ENCODE peak calls at places on chromosomes 6 and 20, in six cellular contexts. One of them, this sample, is unnamed. For H3K27me3, the result is how much of the 10 kb centered on the place peaks cover.

GRCh38 chr20:9390441-9390840 is 123.9 kb upstream of the LAMP5 start:
- DNase-seq in breast epithelium: no peak
- DNase-seq in astrocyte: no peak
- DNase-seq in A673: no peak
- DNase-seq in CD8-positive, alpha-beta T cell: no peak
- DNase-seq in lung: no peak
- DNase-seq in this sample: no peak

GRCh38 chr20:63275825-63276224 is 3.2 kb downstream of the ARFGAP1 start:
- DNase-seq in breast epithelium: no peak
- DNase-seq in astrocyte: no peak
- DNase-seq in A673: no peak
- DNase-seq in CD8-positive, alpha-beta T cell: no peak
- DNase-seq in lung: no peak
- DNase-seq in this sample: no peak

GRCh38 chr6:106417572-106418147 is 57.1 kb downstream of the CRYBG1 start:
- DNase-seq in breast epithelium: no peak
- DNase-seq in astrocyte: no peak
- DNase-seq in A673: no peak
- DNase-seq in CD8-positive, alpha-beta T cell: no peak
- DNase-seq in lung: no peak
- DNase-seq in this sample: no peak

GRCh38 chr6:13278184-13278583 is 50.2 kb downstream of the TBC1D7 start:
- DNase-seq in breast epithelium: no peak
- DNase-seq in astrocyte: no peak
- DNase-seq in A673: no peak
- DNase-seq in CD8-positive, alpha-beta T cell: no peak
- DNase-seq in lung: no peak
- DNase-seq in this sample: no peak

GRCh38 chr20:42907730-42908129 is 282.0 kb downstream of the PTPRT start:
- DNase-seq in breast epithelium: no peak
- DNase-seq in astrocyte: no peak
- DNase-seq in A673: no peak
- DNase-seq in CD8-positive, alpha-beta T cell: no peak
- DNase-seq in lung: no peak
- DNase-seq in this sample: no peak

GRCh38 chr6:78324213-78324612 is 543.1 kb upstream of the IRAK1BP1 start:
- DNase-seq in breast epithelium: no peak
- DNase-seq in astrocyte: peak
- DNase-seq in A673: no peak
- DNase-seq in CD8-positive, alpha-beta T cell: no peak
- DNase-seq in lung: no peak
- DNase-seq in this sample: no peak

GRCh38 chr20:2707353-2708072 is 14.9 kb downstream of the EBF4 start:
- DNase-seq in breast epithelium: no peak
- DNase-seq in astrocyte: no peak
- DNase-seq in A673: no peak
- DNase-seq in CD8-positive, alpha-beta T cell: no peak
- DNase-seq in lung: peak
- DNase-seq in this sample: no peak

GRCh38 chr6:89045585-89045984 is 35.0 kb upstream of the PNRC1 start:
- DNase-seq in breast epithelium: no peak
- DNase-seq in astrocyte: no peak
- DNase-seq in A673: no peak
- DNase-seq in CD8-positive, alpha-beta T cell: no peak
- DNase-seq in lung: no peak
- DNase-seq in this sample: peak

GRCh38 chr20:58839474-58839874 is 11.2 kb downstream of the GNAS-AS1 start:
- DNase-seq in breast epithelium: no peak
- DNase-seq in astrocyte: no peak
- DNase-seq in A673: peak
- DNase-seq in CD8-positive, alpha-beta T cell: peak
- DNase-seq in lung: no peak
- DNase-seq in this sample: peak

GRCh38 chr6:105676837-105677236 is 274.0 kb upstream of the PREP start:
- DNase-seq in breast epithelium: no peak
- DNase-seq in astrocyte: peak
- DNase-seq in A673: no peak
- DNase-seq in CD8-positive, alpha-beta T cell: no peak
- DNase-seq in lung: no peak
- DNase-seq in this sample: no peak

GRCh38 chr20:37469531-37469930 is 51.5 kb upstream of the NNAT start:
- DNase-seq in breast epithelium: no peak
- DNase-seq in astrocyte: no peak
- DNase-seq in A673: no peak
- DNase-seq in CD8-positive, alpha-beta T cell: no peak
- DNase-seq in lung: no peak
- DNase-seq in this sample: no peak

GRCh38 chr6:78505178-78505577 is 362.2 kb upstream of the IRAK1BP1 start:
- DNase-seq in breast epithelium: no peak
- DNase-seq in astrocyte: no peak
- DNase-seq in A673: no peak
- DNase-seq in CD8-positive, alpha-beta T cell: no peak
- DNase-seq in lung: no peak
- DNase-seq in this sample: no peak

GRCh38 chr20:6566821-6567220 is 200.7 kb upstream of the BMP2 start:
- DNase-seq in breast epithelium: no peak
- DNase-seq in astrocyte: peak
- DNase-seq in A673: no peak
- DNase-seq in CD8-positive, alpha-beta T cell: no peak
- DNase-seq in lung: no peak
- DNase-seq in this sample: peak

GRCh38 chr20:63678071-63678470 is 18.4 kb upstream of the TNFRSF6B start:
- DNase-seq in breast epithelium: no peak
- DNase-seq in astrocyte: no peak
- DNase-seq in A673: no peak
- DNase-seq in CD8-positive, alpha-beta T cell: no peak
- DNase-seq in lung: no peak
- DNase-seq in this sample: no peak

GRCh38 chr6:29466241-29466640 is 9.3 kb downstream of the OR2H1 start:
- DNase-seq in breast epithelium: no peak
- DNase-seq in astrocyte: no peak
- DNase-seq in A673: no peak
- DNase-seq in CD8-positive, alpha-beta T cell: no peak
- DNase-seq in lung: no peak
- DNase-seq in this sample: peak

GRCh38 chr20:1324598-1325172 is 4.3 kb downstream of the SDCBP2 start:
- DNase-seq in breast epithelium: no peak
- DNase-seq in astrocyte: peak
- DNase-seq in A673: no peak
- DNase-seq in CD8-positive, alpha-beta T cell: peak
- DNase-seq in lung: no peak
- DNase-seq in this sample: peak

GRCh38 chr6:147216915-147217314 is 12.7 kb downstream of the STXBP5 start:
- DNase-seq in breast epithelium: no peak
- DNase-seq in astrocyte: no peak
- DNase-seq in A673: no peak
- DNase-seq in CD8-positive, alpha-beta T cell: no peak
- DNase-seq in lung: no peak
- DNase-seq in this sample: no peak

GRCh38 chr20:62382306-62383198 is 4.4 kb upstream of the RPS21 start:
- DNase-seq in breast epithelium: peak
- DNase-seq in astrocyte: peak
- DNase-seq in A673: peak
- DNase-seq in CD8-positive, alpha-beta T cell: peak
- DNase-seq in lung: peak
- DNase-seq in this sample: peak

GRCh38 chr20:33005132-33005566 is 916 bp upstream of the SUN5 start:
- DNase-seq in breast epithelium: no peak
- DNase-seq in astrocyte: no peak
- DNase-seq in A673: peak
- DNase-seq in CD8-positive, alpha-beta T cell: peak
- DNase-seq in lung: no peak
- DNase-seq in this sample: peak

GRCh38 chr6:26043389-26044139 is 43.7 kb upstream of the HFE start:
- DNase-seq in breast epithelium: peak
- DNase-seq in astrocyte: peak
- DNase-seq in A673: peak
- DNase-seq in CD8-positive, alpha-beta T cell: peak
- DNase-seq in lung: peak
- DNase-seq in this sample: peak

GRCh38 chr6:72826744-72827438 is 205.0 kb downstream of the KCNQ5 start:
- DNase-seq in breast epithelium: no peak
- DNase-seq in astrocyte: peak
- DNase-seq in A673: no peak
- DNase-seq in CD8-positive, alpha-beta T cell: no peak
- DNase-seq in lung: no peak
- DNase-seq in this sample: peak

GRCh38 chr6:134061440-134061839 is 9.0 kb upstream of the SLC2A12 start:
- DNase-seq in breast epithelium: no peak
- DNase-seq in astrocyte: no peak
- DNase-seq in A673: no peak
- DNase-seq in CD8-positive, alpha-beta T cell: no peak
- DNase-seq in lung: no peak
- DNase-seq in this sample: no peak

GRCh38 chr6:113281014-113281810 is 575.9 kb upstream of the MARCKS start:
- DNase-seq in breast epithelium: no peak
- DNase-seq in astrocyte: peak
- DNase-seq in A673: peak
- DNase-seq in CD8-positive, alpha-beta T cell: no peak
- DNase-seq in lung: no peak
- DNase-seq in this sample: no peak

GRCh38 chr6:3831741-3832530 is 17.2 kb upstream of the FAM50B start:
- DNase-seq in breast epithelium: no peak
- DNase-seq in astrocyte: no peak
- DNase-seq in A673: no peak
- DNase-seq in CD8-positive, alpha-beta T cell: no peak
- DNase-seq in lung: no peak
- DNase-seq in this sample: no peak

GRCh38 chr6:3837781-3838180 is 11.4 kb upstream of the FAM50B start:
- DNase-seq in breast epithelium: no peak
- DNase-seq in astrocyte: no peak
- DNase-seq in A673: no peak
- DNase-seq in CD8-positive, alpha-beta T cell: no peak
- DNase-seq in lung: no peak
- DNase-seq in this sample: no peak

GRCh38 chr6:3830806-3831205 is 18.4 kb upstream of the FAM50B start:
- DNase-seq in breast epithelium: no peak
- DNase-seq in astrocyte: no peak
- DNase-seq in A673: no peak
- DNase-seq in CD8-positive, alpha-beta T cell: no peak
- DNase-seq in lung: no peak
- DNase-seq in this sample: no peak

GRCh38 chr6:3838992-3839867 is 9.9 kb upstream of the FAM50B start:
- DNase-seq in breast epithelium: no peak
- DNase-seq in astrocyte: no peak
- DNase-seq in A673: no peak
- DNase-seq in CD8-positive, alpha-beta T cell: no peak
- DNase-seq in lung: no peak
- DNase-seq in this sample: no peak

GRCh38 chr6:3835055-3835731 is 14.0 kb upstream of the FAM50B start:
- DNase-seq in breast epithelium: no peak
- DNase-seq in astrocyte: no peak
- DNase-seq in A673: no peak
- DNase-seq in CD8-positive, alpha-beta T cell: no peak
- DNase-seq in lung: peak
- DNase-seq in this sample: no peak
- TF ChIP-seq CTCF in breast epithelium: no peak
- TF ChIP-seq CTCF in astrocyte: no peak
- TF ChIP-seq CTCF in A673: no peak
- TF ChIP-seq CTCF in CD8-positive, alpha-beta T cell: no peak
- TF ChIP-seq CTCF in lung: no peak
- TF ChIP-seq CTCF in this sample: peak

DNA sequence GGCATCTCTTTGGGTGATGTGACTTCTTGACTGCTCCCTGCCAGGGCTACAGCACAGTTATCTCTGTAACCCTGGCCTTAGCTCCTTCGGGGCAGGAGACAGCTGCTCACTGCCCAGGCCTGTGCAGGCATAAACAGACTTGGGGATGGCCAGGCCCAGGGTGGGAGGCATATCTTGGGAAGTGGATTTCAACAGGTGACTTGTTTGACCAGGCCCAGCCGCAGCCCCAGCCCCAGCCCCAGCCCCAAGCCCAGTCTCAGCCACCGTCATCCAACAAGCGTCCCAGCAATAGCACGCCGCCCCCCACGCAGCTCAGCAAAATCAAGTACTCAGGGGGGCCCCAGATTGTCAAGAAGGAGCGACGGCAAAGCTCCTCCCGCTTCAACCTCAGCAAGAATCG is 7.5 kb downstream of the MEA1 start:
- DNase-seq in breast epithelium: no peak
- DNase-seq in astrocyte: no peak
- DNase-seq in A673: no peak
- DNase-seq in CD8-positive, alpha-beta T cell: no peak
- DNase-seq in lung: no peak
- DNase-seq in this sample: no peak
- H3K27ac ChIP-seq in breast epithelium: no peak
- H3K27ac ChIP-seq in astrocyte: no peak
- H3K27ac ChIP-seq in A673: no peak
- H3K27ac ChIP-seq in CD8-positive, alpha-beta T cell: no peak
- H3K27ac ChIP-seq in lung: no peak
- H3K27ac ChIP-seq in this sample: no peak

GRCh38 chr6:168529214-168529613 is 88.2 kb downstream of the SMOC2 start:
- DNase-seq in breast epithelium: no peak
- DNase-seq in astrocyte: no peak
- DNase-seq in A673: no peak
- DNase-seq in CD8-positive, alpha-beta T cell: no peak
- DNase-seq in lung: no peak
- DNase-seq in this sample: no peak

GRCh38 chr6:168533428-168533827 is 92.4 kb downstream of the SMOC2 start:
- DNase-seq in breast epithelium: no peak
- DNase-seq in astrocyte: no peak
- DNase-seq in A673: no peak
- DNase-seq in CD8-positive, alpha-beta T cell: no peak
- DNase-seq in lung: no peak
- DNase-seq in this sample: no peak

GRCh38 chr6:168530653-168531071 is 89.7 kb downstream of the SMOC2 start:
- DNase-seq in breast epithelium: no peak
- DNase-seq in astrocyte: no peak
- DNase-seq in A673: no peak
- DNase-seq in CD8-positive, alpha-beta T cell: no peak
- DNase-seq in lung: no peak
- DNase-seq in this sample: no peak

GRCh38 chr6:168534265-168534664 is 93.3 kb downstream of the SMOC2 start:
- DNase-seq in breast epithelium: no peak
- DNase-seq in astrocyte: no peak
- DNase-seq in A673: no peak
- DNase-seq in CD8-positive, alpha-beta T cell: no peak
- DNase-seq in lung: no peak
- DNase-seq in this sample: no peak

GRCh38 chr6:168532070-168532469 is 91.1 kb downstream of the SMOC2 start:
- DNase-seq in breast epithelium: no peak
- DNase-seq in astrocyte: no peak
- DNase-seq in A673: no peak
- DNase-seq in CD8-positive, alpha-beta T cell: no peak
- DNase-seq in lung: no peak
- DNase-seq in this sample: no peak
- H3K27me3 ChIP-seq in breast epithelium: under half
- H3K27me3 ChIP-seq in astrocyte: under half
- H3K27me3 ChIP-seq in A673: under half
- H3K27me3 ChIP-seq in CD8-positive, alpha-beta T cell: under half
- H3K27me3 ChIP-seq in lung: under half
- H3K27me3 ChIP-seq in this sample: under half

DNA sequence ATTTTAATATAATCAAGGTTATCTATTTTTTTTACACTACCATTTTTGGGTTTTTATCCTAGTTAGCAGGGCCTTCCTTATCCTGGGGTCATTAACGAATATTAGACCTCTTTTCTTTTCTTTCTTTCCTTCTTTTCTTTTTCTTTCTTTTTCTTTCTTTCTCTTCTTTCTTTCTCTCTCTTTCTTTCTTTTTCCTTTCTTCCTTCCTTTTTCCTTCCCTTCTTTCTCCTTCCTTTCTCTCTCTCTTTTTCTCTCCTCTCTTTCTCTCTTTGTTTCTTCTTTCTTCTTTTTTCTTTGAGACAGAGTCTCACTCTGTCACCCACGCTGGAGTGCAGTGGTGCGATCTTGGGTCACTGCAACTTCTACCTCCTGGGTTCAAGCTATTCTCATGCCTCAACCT is 120.4 kb upstream of the PDE7B start:
- DNase-seq in breast epithelium: no peak
- DNase-seq in astrocyte: no peak
- DNase-seq in A673: no peak
- DNase-seq in CD8-positive, alpha-beta T cell: no peak
- DNase-seq in lung: no peak
- DNase-seq in this sample: no peak
- TF ChIP-seq CTCF in breast epithelium: no peak
- TF ChIP-seq CTCF in astrocyte: no peak
- TF ChIP-seq CTCF in A673: no peak
- TF ChIP-seq CTCF in CD8-positive, alpha-beta T cell: no peak
- TF ChIP-seq CTCF in lung: no peak
- TF ChIP-seq CTCF in this sample: no peak